ENCODE peak calls at places on chromosomes 16 and 17, in four cellular contexts. K is HCT116, J is K562, H is HepG2. Z is an unnamed sample.

GRCh38 chr16:85681255-85681654 is 7.5 kb downstream of the GINS2 start:
- DNase-seq in K (no peak), J (no peak), H (no peak), Z (no peak)

GRCh38 chr17:63497708-63498483 is 21.0 kb downstream of the ACE start:
- DNase-seq in K (peak; percentile 24), J (peak; percentile 47), H (peak; percentile 62), Z (no peak)

GRCh38 chr17:44909681-44910144 is 5.6 kb downstream of the GFAP start:
- DNase-seq in K (no peak), J (no peak), H (no peak), Z (no peak)

GRCh38 chr17:8941520-8941919 is 24.0 kb downstream of the PIK3R5 start:
- DNase-seq in K (no peak), J (no peak), H (no peak), Z (no peak)

GRCh38 chr17:28684963-28685362 is 23.0 kb downstream of the SUPT6H start:
- DNase-seq in K (no peak), J (no peak), H (peak; percentile 65), Z (no peak)

GRCh38 chr16:86227801-86228200 is 282.5 kb upstream of the FOXF1 start:
- DNase-seq in K (no peak), J (no peak), H (no peak), Z (no peak)

GRCh38 chr16:74874123-74874522 is 99.5 kb upstream of the FA2H start:
- DNase-seq in K (no peak), J (no peak), H (no peak), Z (no peak)

GRCh38 chr17:2181206-2181983 is 122.2 kb downstream of the SMG6 start:
- DNase-seq in K (no peak), J (no peak), H (no peak), Z (no peak)

GRCh38 chr17:8019665-8020064 is 17.2 kb downstream of the GUCY2D start:
- DNase-seq in K (no peak), J (no peak), H (no peak), Z (no peak)

GRCh38 chr16:11111166-11111565 is 144.8 kb downstream of the SOCS1 start:
- DNase-seq in K (no peak), J (no peak), H (no peak), Z (no peak)

GRCh38 chr17:46013502-46014165 is 14.6 kb downstream of the STH start:
- DNase-seq in K (no peak), J (no peak), H (peak; percentile 82), Z (no peak)

GRCh38 chr17:31527606-31528005 is 136.1 kb downstream of the RAB11FIP4 start:
- DNase-seq in K (no peak), J (no peak), H (no peak), Z (no peak)

GRCh38 chr16:27475561-27475960 is 73.6 kb downstream of the IL21R start:
- DNase-seq in K (no peak), J (no peak), H (no peak), Z (no peak)
- TF ChIP-seq POLR2AphosphoS5 in K (no peak), J (no peak), H (no peak), Z (no peak)

GRCh38 chr17:72565758-72566157 is 444.9 kb downstream of the SOX9 start:
- DNase-seq in K (no peak), J (no peak), H (peak; percentile 30), Z (no peak)
- TF ChIP-seq TCF7L2 in K (no peak), J (no peak), H (no peak), Z (no peak)

GRCh38 chr17:75513667-75514052 is 1.7 kb downstream of the CASKIN2 start:
- DNase-seq in K (no peak), J (no peak), H (no peak), Z (no peak)

GRCh38 chr17:75514299-75515228 is 773 bp downstream of the CASKIN2 start:
- DNase-seq in K (no peak), J (peak; percentile 42), H (no peak), Z (no peak)

GRCh38 chr17:75511610-75512575 is 3.4 kb downstream of the CASKIN2 start:
- DNase-seq in K (no peak), J (peak; percentile 79), H (peak; percentile 93), Z (no peak)

GRCh38 chr17:75511270-75511609 is 4.1 kb downstream of the CASKIN2 start:
- DNase-seq in K (no peak), J (no peak), H (no peak), Z (no peak)

GRCh38 chr17:75512946-75513666 is 2.2 kb downstream of the CASKIN2 start:
- DNase-seq in K (no peak), J (no peak), H (no peak), Z (no peak)
- H3K4me3 ChIP-seq in K (no peak overlapping the region), J (no peak overlapping the region), H (no peak overlapping the region), Z (no peak overlapping the region)

GRCh38 chr17:48546187-48546923 is 1.4 kb upstream of the HOXB2 start:
- DNase-seq in K (no peak), J (no peak), H (no peak), Z (no peak)
- TF ChIP-seq POLR2AphosphoS5 in K (no peak), J (no peak), H (no peak), Z (no peak)